ENCODE peak calls at places on chromosomes 1 and 21, in six cellular contexts. Z is GM12878, G is A549, O is HCT116, B is H1, C is HepG2. K is an unnamed sample.

GRCh38 chr1:115794976-115795375 is 26.5 kb upstream of the CASQ2 start:
- DNase-seq in Z (no peak), G (no peak), O (no peak), B (no peak), C (no peak), K (no peak)

GRCh38 chr21:29182674-29183073 is 52.2 kb downstream of the MAP3K7CL start:
- DNase-seq in Z (no peak), G (no peak), O (no peak), B (no peak), C (no peak), K (no peak)

GRCh38 chr1:67530071-67530470 is 99.9 kb upstream of the SERBP1 start:
- DNase-seq in Z (no peak), G (no peak), O (no peak), B (no peak), C (no peak), K (no peak)

GRCh38 chr1:23779826-23780371 is 1.7 kb downstream of the PITHD1 start:
- DNase-seq in Z (no peak), G (no peak), O (no peak), B (no peak), C (no peak), K (no peak)

GRCh38 chr1:211870156-211870555 is 39.6 kb upstream of the LPGAT1 start:
- DNase-seq in Z (no peak), G (no peak), O (no peak), B (no peak), C (no peak), K (no peak)

GRCh38 chr1:12386130-12386529 is 156.3 kb downstream of the VPS13D start:
- DNase-seq in Z (no peak), G (no peak), O (no peak), B (no peak), C (peak), K (no peak)

GRCh38 chr21:45497846-45498645 is 44.2 kb downstream of the SLC19A1 start:
- DNase-seq in Z (no peak), G (no peak), O (no peak), B (no peak), C (no peak), K (no peak)

GRCh38 chr1:19347538-19348177 is 35.5 kb downstream of the SLC66A1 start:
- DNase-seq in Z (no peak), G (no peak), O (no peak), B (no peak), C (no peak), K (peak)

GRCh38 chr1:35717911-35718476 is 690 bp downstream of the C1orf216 start:
- DNase-seq in Z (no peak), G (peak), O (peak), B (peak), C (no peak), K (peak)

GRCh38 chr1:44787506-44787905 is 464 bp downstream of the BEST4 start:
- DNase-seq in Z (no peak), G (no peak), O (no peak), B (no peak), C (no peak), K (no peak)

GRCh38 chr1:21939650-21940374 is 2.7 kb upstream of the HSPG2 start:
- DNase-seq in Z (no peak), G (peak), O (peak), B (no peak), C (peak), K (peak)

GRCh38 chr1:65423884-65424655 is 3.6 kb downstream of the LEPR start:
- DNase-seq in Z (peak), G (peak), O (peak), B (no peak), C (no peak), K (peak)

GRCh38 chr1:19341201-19342076 is 29.3 kb downstream of the SLC66A1 start:
- DNase-seq in Z (no peak), G (peak), O (peak), B (peak), C (peak), K (peak)

GRCh38 chr21:34612056-34612455 is 2.9 kb downstream of the RCAN1 start:
- DNase-seq in Z (no peak), G (no peak), O (no peak), B (no peak), C (no peak), K (no peak)

GRCh38 chr21:45588086-45588825 is 46.0 kb upstream of the SLC19A1 start:
- DNase-seq in Z (no peak), G (no peak), O (no peak), B (no peak), C (no peak), K (no peak)

GRCh38 chr1:98940680-98941079 is 64.0 kb downstream of the PLPPR5 start:
- DNase-seq in Z (no peak), G (no peak), O (no peak), B (no peak), C (no peak), K (peak)

GRCh38 chr1:78070758-78071157 is 25.0 kb downstream of the GIPC2 start:
- DNase-seq in Z (no peak), G (peak), O (no peak), B (no peak), C (no peak), K (no peak)

GRCh38 chr1:56788588-56788987 is 30.6 kb downstream of the FYB2 start:
- DNase-seq in Z (no peak), G (no peak), O (no peak), B (no peak), C (no peak), K (no peak)

GRCh38 chr1:182259229-182259872 is 132.2 kb downstream of the GLUL start:
- DNase-seq in Z (peak), G (no peak), O (no peak), B (no peak), C (no peak), K (peak)

GRCh38 chr1:47241114-47242113 is 9.4 kb upstream of the TAL1 start:
- DNase-seq in Z (no peak), G (no peak), O (no peak), B (no peak), C (no peak), K (no peak)

GRCh38 chr1:5297199-5297877 is 642.9 kb downstream of the AJAP1 start:
- DNase-seq in Z (no peak), G (no peak), O (no peak), B (no peak), C (no peak), K (no peak)

GRCh38 chr1:94621392-94621791 is 79.8 kb upstream of the F3 start:
- DNase-seq in Z (no peak), G (no peak), O (peak), B (no peak), C (no peak), K (peak)

GRCh38 chr1:109800291-109800690 is 36.6 kb upstream of the EPS8L3 start:
- DNase-seq in Z (no peak), G (no peak), O (no peak), B (no peak), C (no peak), K (no peak)

GRCh38 chr1:53080041-53080440 is 18.0 kb downstream of the PODN start:
- DNase-seq in Z (no peak), G (no peak), O (no peak), B (no peak), C (no peak), K (no peak)

GRCh38 chr21:42665484-42665883 is 12.1 kb downstream of the PDE9A start:
- DNase-seq in Z (no peak), G (no peak), O (no peak), B (no peak), C (no peak), K (no peak)

GRCh38 chr1:202283991-202284390 is 57.7 kb downstream of the UBE2T start:
- DNase-seq in Z (no peak), G (peak), O (no peak), B (no peak), C (no peak), K (no peak)

GRCh38 chr1:241518447-241519307 is 878 bp downstream of the FH start:
- DNase-seq in Z (no peak), G (no peak), O (no peak), B (peak), C (peak), K (peak)

GRCh38 chr1:40870135-40870728 is 8.1 kb upstream of the CITED4 start:
- DNase-seq in Z (no peak), G (no peak), O (no peak), B (no peak), C (no peak), K (no peak)

GRCh38 chr1:92411511-92411910 is 75.2 kb downstream of the GFI1 start:
- DNase-seq in Z (no peak), G (no peak), O (no peak), B (no peak), C (no peak), K (peak)

GRCh38 chr1:227795732-227796131 is 19.7 kb upstream of the PRSS38 start:
- DNase-seq in Z (no peak), G (no peak), O (no peak), B (no peak), C (no peak), K (no peak)

GRCh38 chr1:86779308-86780191 is 75.2 kb downstream of the SH3GLB1 start:
- DNase-seq in Z (no peak), G (no peak), O (no peak), B (no peak), C (no peak), K (no peak)

GRCh38 chr1:207698822-207699483 is 52.9 kb upstream of the CD46 start:
- DNase-seq in Z (no peak), G (no peak), O (peak), B (peak), C (peak), K (peak)

GRCh38 chr1:200888349-200888838 is 6.3 kb upstream of the INAVA start:
- DNase-seq in Z (peak), G (no peak), O (no peak), B (no peak), C (peak), K (peak)

GRCh38 chr1:228166170-228166936 is 749 bp downstream of the IBA57 start:
- DNase-seq in Z (no peak), G (peak), O (peak), B (peak), C (peak), K (peak)

GRCh38 chr1:168419746-168420145 is 124.1 kb downstream of the XCL2 start:
- DNase-seq in Z (no peak), G (no peak), O (no peak), B (no peak), C (no peak), K (no peak)

GRCh38 chr1:228000836-228001563 is 5.8 kb upstream of the WNT3A start:
- DNase-seq in Z (no peak), G (no peak), O (no peak), B (no peak), C (no peak), K (no peak)

DNA sequence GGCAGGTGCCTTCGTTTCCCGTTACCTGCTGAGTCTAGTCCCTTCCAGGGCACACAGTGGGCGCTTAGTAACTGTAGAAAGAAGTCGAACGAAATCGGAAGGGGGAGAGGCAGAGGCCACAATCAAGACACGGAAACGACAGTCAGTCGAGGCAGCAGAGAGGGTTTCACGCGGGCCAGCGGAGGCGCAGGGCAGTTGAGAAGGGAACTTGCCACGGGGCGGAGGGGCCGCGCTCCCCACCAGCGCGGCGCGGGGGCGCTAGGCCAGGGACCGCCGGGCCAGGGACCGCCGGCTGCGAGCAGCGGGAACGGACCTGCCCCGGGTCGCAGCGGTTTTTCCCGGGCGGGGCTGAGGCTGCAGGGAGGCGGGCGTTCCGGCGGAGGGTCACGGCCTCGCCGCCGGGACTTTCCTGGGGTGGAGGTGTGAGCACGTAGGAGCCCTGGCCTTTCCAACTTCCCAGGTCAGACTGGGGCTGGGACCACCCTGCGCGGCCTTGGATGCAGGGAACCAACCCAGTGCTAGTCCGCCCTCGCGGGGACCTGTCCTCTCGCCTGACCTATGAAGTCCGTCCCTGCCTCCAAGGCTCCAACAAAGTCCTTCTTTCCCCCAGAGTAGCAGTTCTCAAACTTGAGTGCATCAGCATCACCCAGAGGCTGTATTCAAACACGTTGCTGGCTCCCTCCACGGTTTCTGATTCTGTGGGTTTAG is 150.1 kb upstream of the FGGY start:
- DNase-seq in Z (no peak), G (peak), O (no peak), B (peak), C (peak), K (peak)
- TF ChIP-seq POLR2A in Z (peak), G (no peak), O (no peak), B (no peak), C (no peak), K (no peak)

DNA sequence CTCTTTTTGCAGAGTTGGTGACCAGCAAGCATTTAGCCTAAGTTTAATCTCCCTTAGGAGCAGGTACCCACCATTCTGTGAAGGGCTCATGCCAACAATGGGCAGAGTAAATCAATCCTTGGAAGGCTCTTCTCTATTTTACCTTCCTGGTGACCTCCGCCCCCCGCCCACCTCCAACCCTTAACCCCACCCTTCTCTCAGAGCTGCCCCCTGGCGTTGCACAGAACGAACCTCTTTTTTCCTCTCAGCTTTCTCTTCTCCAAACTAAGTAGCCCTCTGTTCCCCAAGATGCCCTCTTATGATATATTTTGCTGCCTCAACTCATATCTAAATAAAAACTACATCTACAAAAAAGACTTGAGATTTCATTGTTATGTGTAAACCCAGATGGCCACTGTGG is 186.8 kb downstream of the SEC16B start:
- DNase-seq in Z (no peak), G (no peak), O (no peak), B (peak), C (peak), K (peak)
- TF ChIP-seq MAX in Z (no peak), G (no peak), O (no peak), B (no peak), C (no peak), K (no peak)

GRCh38 chr1:236161230-236161629 is 18.9 kb downstream of the GPR137B start:
- DNase-seq in Z (no peak), G (no peak), O (no peak), B (no peak), C (no peak), K (no peak)
- TF ChIP-seq POLR2A in Z (no peak), G (no peak), O (no peak), B (no peak), C (no peak), K (no peak)

GRCh38 chr1:106883208-106883607 is 173.3 kb upstream of the PRMT6 start:
- DNase-seq in Z (no peak), G (no peak), O (no peak), B (no peak), C (no peak), K (no peak)
- TF ChIP-seq MAX in Z (no peak), G (no peak), O (no peak), B (no peak), C (no peak), K (no peak)

DNA sequence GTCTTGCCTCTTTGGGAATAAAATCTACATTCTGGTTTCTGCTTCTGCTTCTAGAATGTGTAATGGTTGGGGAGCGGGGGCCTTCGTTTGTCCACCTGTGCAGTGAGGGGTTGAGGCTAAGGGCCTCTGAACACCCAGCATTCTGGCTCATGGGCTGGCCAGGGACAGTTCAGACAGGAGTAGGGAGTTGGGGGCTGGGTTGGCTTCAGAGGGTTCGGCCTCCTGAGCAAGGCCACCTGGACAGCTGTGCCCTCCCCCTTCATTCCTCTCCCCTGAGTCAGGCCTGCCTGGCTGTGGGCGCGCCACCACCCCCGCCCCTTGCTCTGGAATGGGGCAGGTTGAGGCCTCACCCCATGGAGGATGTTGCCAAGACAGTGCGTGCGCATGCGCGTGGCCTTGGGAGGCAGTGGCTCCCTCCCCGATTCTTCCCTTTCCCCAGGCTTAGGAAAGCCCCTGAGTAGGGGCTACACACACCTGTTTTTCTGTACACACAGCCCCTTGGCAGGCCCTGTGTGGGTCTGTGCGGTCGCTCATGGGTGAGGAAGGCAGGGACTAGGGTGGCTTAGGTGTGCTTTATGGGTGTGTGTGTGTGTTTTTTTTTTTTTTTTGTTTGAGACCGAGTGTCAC is 57.0 kb downstream of the YARS1 start:
- DNase-seq in Z (no peak), G (peak), O (peak), B (peak), C (peak), K (no peak)
- TF ChIP-seq POLR2A in Z (no peak), G (no peak), O (peak), B (peak), C (no peak), K (no peak)

GRCh38 chr1:39638965-39639332 is 494 bp downstream of the HEYL start:
- DNase-seq in Z (no peak), G (no peak), O (no peak), B (no peak), C (no peak), K (no peak)
- TF ChIP-seq MAX in Z (no peak), G (no peak), O (no peak), B (no peak), C (no peak), K (no peak)